ENCODE peak calls at places on chromosomes 6 and 20, in five cellular contexts. J is gastrocnemius medialis; L is GM23338; G is CD8-positive, alpha-beta T cell; S is A549. Y is an unnamed sample.

GRCh38 chr6:46781478-46782378 is 11.5 kb upstream of the MEP1A start:
- DNase-seq in G (no peak), S (peak; percentile 60), L (peak; percentile 85), J (peak; percentile 18), Y (no peak)

GRCh38 chr6:166575190-166575589 is 11.3 kb downstream of the RAMACL start:
- DNase-seq in J (peak; percentile 90), G (no peak), S (no peak), L (no peak), Y (peak; percentile 70)

GRCh38 chr6:82396964-82397761 is 33.5 kb downstream of the TPBG start:
- DNase-seq in L (no peak), S (peak; percentile 57), G (no peak), J (no peak), Y (no peak)

GRCh38 chr20:53328956-53329355 is 264.7 kb downstream of the ZNF217 start:
- DNase-seq in S (no peak), J (no peak), G (no peak), L (no peak), Y (no peak)

GRCh38 chr6:39929039-39929732 is 5.1 kb downstream of the MOCS1 start:
- DNase-seq in S (no peak), J (no peak), L (no peak), G (no peak), Y (no peak)

GRCh38 chr20:9916776-9917175 is 77.9 kb upstream of the PAK5 start:
- DNase-seq in G (no peak), J (no peak), S (no peak), L (no peak), Y (no peak)

GRCh38 chr6:116316772-116317467 is 37.2 kb upstream of the TSPYL1 start:
- DNase-seq in L (no peak), G (no peak), J (peak; percentile 48), S (no peak), Y (peak; percentile 73)

GRCh38 chr20:51807864-51808263 is 5.5 kb upstream of the SALL4 start:
- DNase-seq in L (no peak), J (no peak), G (no peak), S (no peak), Y (no peak)

GRCh38 chr6:47264775-47265184 is 44.9 kb downstream of the TNFRSF21 start:
- DNase-seq in G (no peak), S (no peak), L (no peak), J (no peak), Y (no peak)

GRCh38 chr6:41013473-41014153 is 25.4 kb downstream of the UNC5CL start:
- DNase-seq in S (peak; percentile 80), G (no peak), J (no peak), L (no peak), Y (no peak)

GRCh38 chr6:132122176-132122575 is 171.0 kb upstream of the CCN2 start:
- DNase-seq in S (no peak), L (no peak), J (no peak), G (no peak), Y (no peak)

GRCh38 chr6:35427851-35428321 is 24.3 kb upstream of the FANCE start:
- DNase-seq in J (no peak), G (no peak), L (peak; percentile 34), S (no peak), Y (no peak)

GRCh38 chr6:15473741-15474161 is 189.1 kb downstream of the DTNBP1 start:
- DNase-seq in L (no peak), G (no peak), S (no peak), J (peak; percentile 62), Y (no peak)

GRCh38 chr6:69729870-69730449 is 66.8 kb downstream of the LMBRD1 start:
- DNase-seq in L (no peak), J (no peak), S (no peak), G (no peak), Y (no peak)

GRCh38 chr6:27293436-27294152 is 18.5 kb downstream of the POM121L2 start:
- DNase-seq in J (no peak), S (peak; percentile 72), L (peak; percentile 74), G (no peak), Y (no peak)

GRCh38 chr6:112038268-112038667 is 15.6 kb upstream of the CCN6 start:
- DNase-seq in G (no peak), J (peak; percentile 37), L (no peak), S (no peak), Y (no peak)

GRCh38 chr6:74598473-74599393 is 607.1 kb downstream of the COL12A1 start:
- DNase-seq in J (no peak), L (no peak), G (no peak), S (peak; percentile 74), Y (no peak)

GRCh38 chr6:105868823-105869460 is 217.2 kb upstream of the PRDM1 start:
- DNase-seq in S (no peak), L (no peak), G (no peak), J (no peak), Y (no peak)

GRCh38 chr6:30752164-30752927 is 8.0 kb upstream of the IER3 start:
- DNase-seq in J (peak; percentile 98), L (no peak), G (no peak), S (peak; percentile 98), Y (peak; percentile 94)

GRCh38 chr6:76852776-76853175 is 610.5 kb downstream of the HTR1B start:
- DNase-seq in G (no peak), L (no peak), S (no peak), J (no peak), Y (no peak)

GRCh38 chr6:89999154-89999553 is 104.9 kb downstream of the GJA10 start:
- DNase-seq in L (no peak), S (no peak), G (no peak), J (no peak), Y (no peak)

GRCh38 chr6:101226677-101227135 is 166.8 kb upstream of the GRIK2 start:
- DNase-seq in J (no peak), L (peak; percentile 91), S (peak; percentile 55), G (no peak), Y (no peak)

GRCh38 chr6:106626485-106626884 is 2.8 kb downstream of the RTN4IP1 start:
- DNase-seq in S (no peak), J (no peak), L (no peak), G (no peak), Y (no peak)

GRCh38 chr6:83096791-83097190 is 29.3 kb downstream of the DOP1A start:
- DNase-seq in J (no peak), L (no peak), G (no peak), S (no peak), Y (no peak)

GRCh38 chr20:55291251-55291650 is 714.1 kb downstream of the CBLN4 start:
- DNase-seq in S (no peak), J (no peak), G (no peak), L (no peak), Y (no peak)

GRCh38 chr6:99993533-99994251 is at the start of gene MCHR2:
- DNase-seq in L (peak; percentile 71), J (no peak), S (no peak), G (no peak), Y (no peak)

GRCh38 chr6:81808834-81809598 is 56.5 kb upstream of the TENT5A start:
- DNase-seq in G (no peak), S (no peak), L (no peak), J (no peak), Y (peak; percentile 44)

GRCh38 chr20:47506335-47506734 is 4.6 kb downstream of the NCOA3 start:
- DNase-seq in L (no peak), G (no peak), J (no peak), S (no peak), Y (no peak)
- H3K4me1 ChIP-seq in L (peaks cover 49% of the 10 kb centered on the region), G (peaks cover 50% of the 10 kb centered on the region), J (peaks cover 41% of the 10 kb centered on the region), S (peaks cover 52% of the 10 kb centered on the region), Y (peaks cover 3% of the 10 kb centered on the region)

DNA sequence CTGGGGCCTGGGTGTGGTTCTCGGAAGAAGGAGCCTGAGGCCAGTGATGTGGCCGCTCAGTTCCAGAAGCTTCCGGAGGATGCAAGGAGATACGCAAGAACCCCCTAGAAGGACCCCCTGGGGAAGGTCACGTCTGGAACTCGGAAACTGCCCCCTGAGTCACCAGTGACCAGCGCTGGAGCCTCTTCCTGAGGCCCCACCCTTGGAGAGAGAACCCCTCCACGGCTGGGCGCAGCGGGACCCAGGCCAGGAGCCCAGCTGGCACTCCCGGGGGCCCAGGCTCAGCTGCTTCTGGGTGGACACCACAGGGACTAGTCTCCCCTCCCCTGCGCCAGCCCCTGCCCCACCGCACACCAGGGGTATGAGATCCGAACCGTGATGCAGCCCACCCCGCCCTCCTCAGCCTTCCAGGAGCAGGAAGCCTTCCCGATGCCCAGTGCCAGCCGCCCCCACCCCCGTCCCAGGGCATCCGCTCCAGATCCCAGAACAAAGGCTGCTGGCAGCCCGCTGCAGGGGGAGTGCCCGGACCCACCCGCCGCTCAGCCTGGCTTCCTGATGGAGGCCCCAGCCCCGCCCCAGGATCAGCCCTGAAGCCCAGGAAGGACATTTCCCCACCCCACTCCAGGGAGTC is 7.5 kb downstream of the LAMA5 start:
- DNase-seq in S (peak; percentile 95), J (peak; percentile 17), G (no peak), L (no peak), Y (peak; percentile 36)
- H3K4me1 ChIP-seq in S (peaks cover 95% of the 10 kb centered on the region), J (peaks cover 66% of the 10 kb centered on the region), G (no peaks in the 10 kb centered on the region), L (peaks cover 56% of the 10 kb centered on the region), Y (peaks cover 17% of the 10 kb centered on the region)

DNA sequence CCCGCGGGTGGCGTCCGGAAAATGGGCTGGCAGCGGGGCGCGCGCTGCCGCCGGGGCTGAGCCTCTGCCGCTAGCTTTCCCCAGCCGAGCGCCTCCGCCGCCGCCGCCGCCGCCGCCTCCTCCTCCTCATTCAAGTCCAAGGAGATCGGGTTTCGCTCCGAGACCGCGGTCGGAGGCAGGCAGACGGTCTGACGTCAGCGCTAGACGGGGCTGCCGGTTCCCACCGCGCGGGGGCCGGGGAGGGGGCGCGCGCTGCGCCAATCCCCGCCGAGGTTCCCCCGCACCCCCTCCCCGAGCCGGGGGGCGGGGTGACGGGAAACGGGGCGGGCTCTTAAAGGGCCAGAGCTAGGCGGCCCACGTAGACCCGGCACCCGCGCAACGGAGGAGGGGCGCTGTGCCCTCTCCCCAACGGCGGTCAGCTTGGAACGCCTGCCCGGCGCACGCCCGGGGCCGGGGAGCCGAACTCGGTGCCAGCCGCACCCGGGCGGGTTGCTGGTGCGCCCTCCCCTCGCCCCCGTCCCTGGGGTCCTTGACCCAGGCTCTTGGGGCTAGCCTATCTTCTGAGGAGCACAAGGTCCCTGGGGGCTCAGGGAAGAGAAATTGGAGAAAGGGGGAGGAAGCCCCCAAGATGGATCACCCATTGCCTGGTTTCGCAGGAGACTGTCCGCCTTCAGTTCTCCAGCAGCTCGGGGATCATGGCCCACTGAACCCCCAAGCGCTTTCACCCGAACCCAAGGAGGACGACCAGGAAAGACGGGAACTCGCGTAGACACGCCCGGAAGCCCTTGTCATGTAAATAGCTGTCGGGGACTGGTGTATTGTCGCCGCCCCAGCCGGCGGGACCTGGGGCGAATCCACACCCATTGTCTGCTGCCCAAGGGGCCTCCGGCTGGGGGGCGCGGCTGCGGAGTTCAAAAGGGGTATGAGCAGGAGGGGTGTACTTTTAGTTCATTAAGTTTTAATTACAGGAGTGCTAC is at the start of gene PMEPA1:
- DNase-seq in S (peak; percentile 94), L (peak; percentile 96), J (peak; percentile 94), G (peak; percentile 87), Y (peak; percentile 95)
- H3K4me1 ChIP-seq in S (peaks cover 64% of the 10 kb centered on the region), L (peaks cover 40% of the 10 kb centered on the region), J (peaks cover 53% of the 10 kb centered on the region), G (peaks cover 32% of the 10 kb centered on the region), Y (peaks cover 11% of the 10 kb centered on the region)

DNA sequence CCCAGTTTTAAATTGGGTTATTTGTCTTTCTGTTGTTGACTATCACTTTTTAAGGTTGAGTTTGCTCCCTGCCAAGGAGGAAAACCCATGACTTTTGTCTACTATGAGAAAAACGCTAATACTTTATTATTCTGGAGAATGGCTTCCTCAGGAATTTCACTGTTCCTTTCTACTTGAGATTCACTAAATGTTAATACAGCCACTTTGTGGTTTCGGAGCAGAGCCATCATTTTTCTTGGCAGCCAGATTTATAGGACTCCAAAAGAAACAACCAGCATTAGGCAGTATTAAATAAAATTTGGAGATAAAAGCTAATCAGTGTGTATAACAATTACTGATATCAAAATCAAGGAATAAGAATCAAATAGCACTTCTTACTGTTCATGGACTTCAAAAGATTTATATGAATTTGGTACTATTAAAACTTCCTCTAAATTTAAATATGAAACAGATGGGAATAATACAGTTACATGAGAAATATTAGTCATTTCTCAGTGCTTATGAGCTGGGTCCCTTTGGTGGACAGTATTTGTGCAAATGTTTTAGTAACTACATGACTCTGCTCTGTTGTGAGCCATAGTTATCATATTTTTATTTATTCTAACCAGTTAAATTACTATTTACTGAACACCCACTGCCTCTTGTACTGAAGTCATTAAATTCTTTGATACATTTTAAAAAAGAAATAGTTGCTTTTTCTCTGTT is 64.1 kb upstream of the FBXO30 start:
- DNase-seq in J (no peak), S (no peak), L (no peak), G (no peak), Y (no peak)
- H3K4me1 ChIP-seq in J (peaks cover 23% of the 10 kb centered on the region), S (no peaks in the 10 kb centered on the region), L (no peaks in the 10 kb centered on the region), G (no peaks in the 10 kb centered on the region), Y (peaks cover 2% of the 10 kb centered on the region)